ENCODE peak calls at places on chromosomes 11 and 22, in nine cellular contexts. F, Z, B, K, J, I, M, L and R are unnamed samples.

GRCh38 chr11:113118104-113118503 is 156.9 kb downstream of the NCAM1 start:
- DNase-seq in F (no peak), J (no peak), L (no peak), Z (no peak), B (no peak), I (no peak), K (no peak), M (no peak), R (no peak)

GRCh38 chr11:19872526-19873135 is 160.0 kb downstream of the NAV2 start:
- DNase-seq in B (no peak), Z (no peak), J (no peak), I (no peak), L (no peak), F (no peak), K (no peak), M (no peak), R (no peak)

GRCh38 chr11:5364214-5364613 is 12.9 kb downstream of the OR51B6 start:
- DNase-seq in B (no peak), K (no peak), M (peak; percentile 96), L (no peak), F (no peak), J (no peak), Z (no peak), I (no peak), R (no peak)

GRCh38 chr22:31933816-31934482 is 10.4 kb upstream of the YWHAH start:
- DNase-seq in L (peak; percentile 33), I (no peak), K (no peak), F (no peak), J (no peak), B (no peak), M (no peak), Z (no peak), R (no peak)

GRCh38 chr11:31160504-31161422 is 208.8 kb downstream of the DCDC1 start:
- DNase-seq in J (no peak), M (no peak), I (no peak), F (no peak), B (no peak), Z (peak; percentile 25), L (no peak), K (no peak), R (no peak)

GRCh38 chr22:26374645-26375044 is 54.4 kb upstream of the ASPHD2 start:
- DNase-seq in L (no peak), I (no peak), B (no peak), K (no peak), J (no peak), M (no peak), Z (no peak), F (no peak), R (no peak)

GRCh38 chr11:35579557-35580396 is 38.5 kb upstream of the FJX1 start:
- DNase-seq in L (no peak), Z (peak; percentile 82), F (no peak), I (no peak), B (no peak), K (peak; percentile 19), M (peak; percentile 99), J (no peak), R (peak; percentile 33)

GRCh38 chr11:108037211-108037610 is 28.5 kb downstream of the CUL5 start:
- DNase-seq in F (no peak), J (no peak), M (no peak), K (no peak), B (no peak), L (no peak), I (no peak), Z (no peak), R (no peak)

GRCh38 chr11:10257478-10257877 is 36.5 kb downstream of the SBF2 start:
- DNase-seq in B (no peak), F (no peak), K (no peak), Z (no peak), M (no peak), I (no peak), L (no peak), J (no peak), R (no peak)

GRCh38 chr11:61037694-61038093 is 64.6 kb upstream of the CD5 start:
- DNase-seq in F (no peak), L (no peak), K (no peak), J (no peak), M (no peak), Z (no peak), B (peak; percentile 38), I (peak; percentile 75), R (no peak)

GRCh38 chr11:126006068-126006467 is 56.6 kb downstream of the CDON start:
- DNase-seq in J (no peak), M (no peak), B (no peak), Z (no peak), K (no peak), F (no peak), L (no peak), I (no peak), R (no peak)

GRCh38 chr11:125998267-125998666 is 52.4 kb downstream of the VSIG10L2 start:
- DNase-seq in F (no peak), B (no peak), J (no peak), I (no peak), Z (no peak), K (no peak), L (no peak), M (no peak), R (no peak)

GRCh38 chr11:126007263-126007662 is 55.4 kb downstream of the CDON start:
- DNase-seq in M (peak; percentile 35), F (no peak), B (peak; percentile 21), K (no peak), Z (peak; percentile 15), L (no peak), J (no peak), I (no peak), R (no peak)

GRCh38 chr11:125999234-125999880 is 53.5 kb downstream of the VSIG10L2 start:
- DNase-seq in M (no peak), I (no peak), B (no peak), Z (no peak), L (no peak), K (no peak), F (no peak), J (no peak), R (no peak)

DNA sequence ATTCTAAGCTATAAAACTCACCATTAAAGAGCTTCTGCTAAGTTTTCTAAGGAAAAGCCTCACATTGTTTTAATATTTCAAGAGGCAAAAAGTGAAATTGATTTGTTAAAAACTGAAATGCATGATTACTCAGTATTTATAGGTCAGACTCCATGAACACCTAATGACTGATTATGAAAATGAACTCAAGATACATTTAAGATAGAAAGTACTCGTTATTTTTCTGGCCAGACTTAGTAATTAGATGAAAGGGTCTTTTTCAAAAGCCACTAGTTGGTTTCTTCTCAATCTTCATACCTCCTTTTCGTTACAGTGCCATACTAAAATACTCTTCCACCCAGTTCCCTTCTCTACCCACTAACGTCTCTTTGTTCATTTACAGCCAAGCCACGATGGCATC is 56.3 kb downstream of the VSIG10L2 start:
- DNase-seq in Z (no peak), K (no peak), F (no peak), B (no peak), L (no peak), I (no peak), J (no peak), M (no peak), R (no peak)
- TF ChIP-seq POLR2A in Z (no peak), K (no peak), F (no peak), B (no peak), L (no peak), I (no peak), J (no peak), M (no peak), R (no peak)

DNA sequence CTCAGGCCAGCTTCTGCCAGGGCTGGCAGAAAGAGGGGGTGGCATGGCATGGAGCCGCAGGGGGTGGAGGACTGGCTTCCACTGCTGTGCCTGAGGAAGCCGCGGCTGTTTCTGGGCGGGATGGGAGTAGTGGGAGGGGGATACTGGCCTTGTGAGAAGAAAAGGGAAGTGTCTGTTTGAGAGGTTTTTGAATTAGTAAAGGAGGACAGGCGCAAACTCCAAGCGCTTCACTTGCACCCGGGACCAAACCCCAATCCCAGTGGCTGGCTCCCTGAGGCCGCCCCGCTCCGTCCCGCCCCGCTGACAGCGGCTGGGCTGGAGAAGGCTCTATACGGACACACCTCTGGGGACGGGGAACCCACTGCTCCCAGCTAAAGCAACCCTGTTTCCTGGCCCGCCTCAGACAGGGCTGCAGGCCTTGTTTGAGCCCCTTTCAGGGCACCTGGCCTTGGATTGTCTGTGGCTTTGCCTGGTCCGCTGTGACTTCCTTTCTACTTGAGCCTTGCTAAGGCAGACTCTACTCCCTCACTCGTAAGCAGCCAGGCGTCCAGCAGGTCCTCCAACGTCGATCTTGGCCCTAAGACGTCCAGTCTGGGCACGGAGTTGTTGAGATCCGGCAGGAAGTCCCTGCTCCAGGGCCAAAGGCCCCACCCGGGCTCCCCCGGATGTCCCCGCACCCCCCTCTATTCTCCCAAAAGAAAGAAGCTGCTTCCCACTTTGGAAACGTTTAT is 2.2 kb downstream of the APOA1 start:
- DNase-seq in L (no peak), K (no peak), B (no peak), Z (no peak), F (no peak), I (no peak), J (no peak), M (no peak), R (no peak)
- TF ChIP-seq POLR2A in L (no peak), K (no peak), B (no peak), Z (no peak), F (no peak), I (no peak), J (no peak), M (no peak), R (no peak)

DNA sequence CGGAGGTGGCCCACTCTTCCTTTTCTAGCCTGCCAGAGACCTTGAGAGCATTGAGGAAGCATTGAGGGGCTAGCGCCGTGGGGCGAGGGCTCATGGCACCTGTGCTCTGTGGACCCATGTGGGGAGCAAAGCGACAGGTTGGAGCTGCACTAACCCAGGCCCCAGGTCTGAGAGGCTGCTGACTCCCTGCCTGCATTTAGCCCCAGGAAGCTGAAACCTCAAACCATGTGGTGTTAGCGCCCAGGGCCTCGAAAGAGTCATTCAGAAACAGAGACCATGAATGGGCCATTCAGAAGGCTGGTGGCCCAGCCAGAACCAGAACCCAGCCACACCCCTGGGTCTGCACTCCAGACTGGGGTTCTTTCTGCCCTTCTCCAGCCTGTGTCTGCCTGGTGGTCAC is 88.6 kb downstream of the BCR start:
- DNase-seq in B (no peak), J (no peak), K (no peak), I (no peak), M (no peak), F (no peak), L (no peak), Z (no peak), R (no peak)
- TF ChIP-seq POLR2A in B (no peak), J (peak; percentile 45), K (no peak), I (no peak), M (no peak), F (no peak), L (no peak), Z (no peak), R (no peak)

DNA sequence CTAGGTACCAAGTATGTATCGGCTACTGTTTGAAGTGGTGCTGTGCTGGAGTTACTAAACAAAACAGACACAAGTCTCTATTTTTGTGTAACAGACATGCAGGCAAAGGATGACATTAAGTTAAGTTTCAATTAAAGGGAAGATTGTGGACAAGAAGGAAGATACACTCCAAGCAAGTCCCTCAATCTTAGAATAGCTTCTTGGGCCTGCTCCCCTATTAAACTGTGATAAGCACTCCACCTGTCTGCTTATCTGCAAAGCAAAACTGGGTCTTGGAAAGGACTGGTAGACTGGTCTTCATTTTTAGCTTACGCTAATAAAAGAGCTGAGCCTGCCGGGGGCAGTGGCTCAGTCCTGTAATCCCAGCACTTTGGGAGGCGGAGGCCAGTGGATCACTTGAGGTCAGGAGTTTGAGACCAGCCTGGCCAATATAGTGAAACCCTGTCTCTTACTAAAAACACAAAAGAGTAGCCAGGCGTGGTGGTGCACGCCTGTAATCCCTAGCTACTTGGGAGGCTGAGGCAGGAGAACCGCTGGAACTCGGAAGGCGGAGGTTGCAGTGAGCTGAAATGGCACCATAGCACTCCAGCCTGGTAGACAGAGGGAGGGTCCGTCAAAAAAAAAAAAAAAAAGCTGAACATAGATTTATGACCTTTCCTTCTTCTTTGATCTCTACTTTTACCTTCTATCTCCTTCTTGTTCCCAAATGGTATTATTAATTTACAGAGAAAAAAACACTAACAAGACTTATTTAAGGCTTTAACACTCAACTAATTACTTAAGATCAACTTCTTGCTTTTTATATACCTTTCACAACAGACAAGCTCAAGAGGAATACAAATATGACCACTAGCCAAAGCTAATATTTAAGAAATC is 4.1 kb downstream of the DDX17 start:
- DNase-seq in B (no peak), M (no peak), L (no peak), Z (no peak), F (no peak), J (no peak), I (no peak), K (no peak), R (no peak)
- TF ChIP-seq POLR2A in B (no peak), M (no peak), L (no peak), Z (no peak), F (no peak), J (no peak), I (no peak), K (no peak), R (no peak)